ENCODE peak calls at places on chromosomes 12 and 14, in seven cellular contexts. X is fibroblast of lung, O is IMR-90, W is tibial nerve, M is nephron progenitor cell, K is GM12865, I is fibroblast of pulmonary artery. H is an unnamed sample.
A peak's percentile ranks its signal among the peaks of the same experiment; 100 is the strongest.

GRCh38 chr14:97275276-97275675 is 478.1 kb downstream of the VRK1 start:
- DNase-seq in X (peak; percentile 59), O (no peak), W (no peak), M (no peak), K (no peak), I (no peak), H (no peak)

GRCh38 chr12:58873496-58873895 is 46.8 kb downstream of the LRIG3 start:
- DNase-seq in X (peak; percentile 93), O (no peak), W (no peak), M (no peak), K (no peak), I (no peak), H (no peak)

GRCh38 chr14:70665448-70666363 is 24.0 kb downstream of the TTC9 start:
- DNase-seq in X (no peak), O (no peak), W (no peak), M (no peak), K (peak; percentile 93), I (no peak), H (peak; percentile 36)

GRCh38 chr14:33791971-33792370 is 158.9 kb downstream of the EGLN3 start:
- DNase-seq in X (no peak), O (no peak), W (no peak), M (no peak), K (peak; percentile 54), I (no peak), H (no peak)

GRCh38 chr12:22543246-22544037 is 900 bp downstream of the C2CD5 start:
- DNase-seq in X (peak; percentile 34), O (peak; percentile 8), W (peak; percentile 18), M (peak; percentile 47), K (peak; percentile 83), I (peak; percentile 19), H (peak; percentile 19)

GRCh38 chr14:41299924-41300323 is 306.8 kb upstream of the LRFN5 start:
- DNase-seq in X (no peak), O (no peak), W (no peak), M (no peak), K (no peak), I (no peak), H (no peak)

GRCh38 chr12:87678453-87678852 is 350.7 kb downstream of the C12orf50 start:
- DNase-seq in X (peak; percentile 30), O (peak; percentile 59), W (no peak), M (no peak), K (no peak), I (peak; percentile 78), H (no peak)

GRCh38 chr14:106657460-106657859 is 1131.1 kb downstream of the TMEM121 start:
- DNase-seq in X (no peak), O (no peak), W (no peak), M (no peak), K (peak; percentile 54), I (no peak), H (no peak)

GRCh38 chr12:83893101-83893500 is 1019.5 kb downstream of the SLC6A15 start:
- DNase-seq in X (no peak), O (no peak), W (no peak), M (no peak), K (no peak), I (no peak), H (no peak)

GRCh38 chr14:54594531-54594930 is 27.6 kb downstream of the SAMD4A start:
- DNase-seq in X (peak; percentile 61), O (no peak), W (no peak), M (no peak), K (no peak), I (no peak), H (no peak)

GRCh38 chr12:47095446-47096236 is 15.9 kb upstream of the AMIGO2 start:
- DNase-seq in X (peak; percentile 99), O (peak; percentile 95), W (no peak), M (no peak), K (no peak), I (peak; percentile 79), H (peak; percentile 76)

GRCh38 chr12:132561784-132562156 is 48.6 kb downstream of the LRCOL1 start:
- DNase-seq in X (no peak), O (no peak), W (no peak), M (peak; percentile 58), K (peak; percentile 40), I (no peak), H (no peak)

GRCh38 chr12:131919366-131920156 is 9.5 kb upstream of the PUS1 start:
- DNase-seq in X (no peak), O (no peak), W (no peak), M (no peak), K (no peak), I (no peak), H (no peak)

GRCh38 chr12:117645473-117645872 is 284.0 kb upstream of the NOS1 start:
- DNase-seq in X (no peak), O (no peak), W (no peak), M (no peak), K (no peak), I (no peak), H (no peak)

GRCh38 chr12:93292731-93293566 is 84.8 kb upstream of the NUDT4 start:
- DNase-seq in X (peak; percentile 12), O (no peak), W (no peak), M (no peak), K (no peak), I (no peak), H (no peak)

GRCh38 chr14:98428483-98428994 is 843.5 kb downstream of the BCL11B start:
- DNase-seq in X (no peak), O (no peak), W (no peak), M (no peak), K (no peak), I (no peak), H (no peak)

DNA sequence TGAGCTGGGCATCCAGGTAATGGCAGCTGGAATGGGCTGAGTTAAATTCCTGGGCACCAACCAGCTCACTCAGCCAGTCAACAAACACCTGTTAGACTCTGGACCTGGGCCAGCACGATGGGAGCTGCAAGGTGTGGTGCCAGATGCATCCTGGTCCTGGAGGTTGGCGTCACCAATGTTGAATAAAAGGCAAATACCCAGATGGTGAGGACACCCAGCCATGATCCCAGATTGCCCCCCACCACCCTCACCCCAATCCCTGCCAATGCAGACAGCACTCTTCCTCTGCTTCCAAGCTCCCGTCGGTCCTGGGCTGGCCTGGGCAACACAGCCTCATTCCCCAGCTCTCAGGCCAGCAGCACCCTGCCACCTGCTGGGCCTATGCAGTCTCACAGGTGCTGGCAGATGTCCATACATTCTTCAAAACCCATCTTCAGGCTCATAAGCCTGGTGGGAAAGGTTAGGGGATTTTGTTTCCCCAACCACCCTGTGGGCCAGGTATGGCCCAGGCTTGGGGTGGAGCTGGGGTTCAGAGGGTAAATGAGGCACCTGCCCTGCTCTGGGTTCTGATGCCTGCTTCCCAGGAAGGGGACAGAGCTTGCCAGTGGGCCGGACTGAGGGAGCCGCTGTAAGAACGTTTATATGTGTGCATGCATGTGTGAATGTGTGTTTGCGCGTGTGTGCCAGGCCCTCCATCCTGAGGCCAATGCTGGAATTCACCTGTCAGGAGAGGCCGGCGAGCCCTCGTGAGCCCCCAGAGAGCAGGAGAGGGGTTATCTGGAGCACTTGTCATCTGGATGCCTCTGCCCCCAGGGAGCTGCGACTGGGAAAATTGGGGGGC is 58.0 kb downstream of the LGMN start:
- DNase-seq in X (peak; percentile 61), O (peak; percentile 59), W (no peak), M (peak; percentile 36), K (peak; percentile 66), I (peak; percentile 65), H (peak; percentile 46)
- TF ChIP-seq CTCF in X (peak; percentile 50), O (peak; percentile 49), W (peak; percentile 22), M (peak; percentile 46), K (peak; percentile 56), I (peak; percentile 60), H (peak; percentile 77)

GRCh38 chr12:44317651-44318126 is 481.8 kb downstream of the TMEM117 start:
- DNase-seq in X (peak; percentile 29), O (peak; percentile 40), W (no peak), M (peak; percentile 22), K (peak; percentile 66), I (peak; percentile 30), H (peak; percentile 35)
- TF ChIP-seq CTCF in X (peak; percentile 58), O (peak; percentile 45), W (no peak), M (peak; percentile 54), K (peak; percentile 61), I (peak; percentile 50), H (peak; percentile 71)

GRCh38 chr12:19979584-19979983 is 388.8 kb upstream of the PDE3A start:
- DNase-seq in X (no peak), O (no peak), W (no peak), M (no peak), K (no peak), I (no peak), H (no peak)
- TF ChIP-seq CTCF in X (no peak), O (no peak), W (no peak), M (no peak), K (no peak), I (no peak), H (no peak)

GRCh38 chr12:122895757-122896636 is at the start of gene VPS37B:
- DNase-seq in X (peak; percentile 84), O (peak; percentile 90), W (peak; percentile 62), M (peak; percentile 87), K (peak; percentile 88), I (peak; percentile 90), H (peak; percentile 80)
- TF ChIP-seq CTCF in X (no peak), O (no peak), W (no peak), M (no peak), K (no peak), I (no peak), H (no peak)

GRCh38 chr12:120903818-120904773 is at the start of gene SPPL3:
- DNase-seq in X (peak; percentile 81), O (peak; percentile 73), W (peak; percentile 89), M (peak; percentile 96), K (peak; percentile 95), I (peak; percentile 82), H (peak; percentile 62)
- TF ChIP-seq CTCF in X (no peak), O (no peak), W (peak; percentile 30), M (no peak), K (no peak), I (no peak), H (no peak)

GRCh38 chr12:49389092-49389703 is 21.9 kb downstream of the SPATS2 start:
- DNase-seq in X (no peak), O (no peak), W (peak; percentile 15), M (peak; percentile 49), K (no peak), I (no peak), H (no peak)
- TF ChIP-seq CTCF in X (no peak), O (no peak), W (no peak), M (peak; percentile 33), K (no peak), I (no peak), H (no peak)

DNA sequence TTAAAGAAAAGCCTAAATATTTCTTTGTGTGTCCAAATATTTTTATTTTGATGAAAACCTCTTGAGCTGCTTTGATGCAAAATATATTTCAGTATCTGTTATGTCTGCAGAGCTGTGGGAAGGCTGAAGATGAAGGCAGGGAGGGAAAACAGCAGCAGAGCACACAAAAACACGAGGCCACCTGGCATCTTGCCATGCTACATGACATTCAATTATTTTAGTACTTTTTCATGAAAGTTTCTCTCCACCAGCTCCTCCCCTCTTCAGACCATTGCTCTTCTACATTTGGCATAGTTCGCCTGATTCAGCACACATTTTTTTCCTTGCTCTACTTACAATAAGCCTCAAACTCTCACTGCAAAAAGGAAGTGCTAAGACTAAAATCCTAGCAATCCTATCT is 4.7 kb upstream of the ALX1 start:
- DNase-seq in X (no peak), O (no peak), W (no peak), M (no peak), K (no peak), I (no peak), H (no peak)
- TF ChIP-seq CTCF in X (no peak), O (no peak), W (no peak), M (no peak), K (no peak), I (no peak), H (no peak)

GRCh38 chr12:120437735-120438494 is at the start of gene COX6A1:
- DNase-seq in X (peak; percentile 97), O (peak; percentile 97), W (peak; percentile 79), M (peak; percentile 93), K (peak; percentile 99), I (peak; percentile 98), H (peak; percentile 97)
- TF ChIP-seq CTCF in X (no peak), O (no peak), W (no peak), M (no peak), K (no peak), I (no peak), H (peak; percentile 18)